ENCODE peak calls at places on chromosomes 16 and 17, in four cellular contexts. U is upper lobe of left lung; L is psoas muscle; E is CD8-positive, alpha-beta memory T cell. T is an unnamed sample.

GRCh38 chr17:41793749-41794602 is 7.5 kb upstream of the JUP start:
- DNase-seq in U (no peak), L (no peak), E (no peak), T (no peak)

GRCh38 chr16:14365200-14365851 is 264.7 kb downstream of the PARN start:
- DNase-seq in E (no peak), L (no peak), U (no peak), T (no peak)

GRCh38 chr17:56108811-56109284 is 44.4 kb upstream of the ANKFN1 start:
- DNase-seq in E (no peak), L (no peak), U (no peak), T (no peak)

GRCh38 chr17:44086364-44087311 is 16.1 kb downstream of the G6PC3 start:
- DNase-seq in L (peak), U (no peak), E (no peak), T (no peak)

GRCh38 chr17:57948555-57949420 is 6.4 kb downstream of the CUEDC1 start:
- DNase-seq in L (peak), E (no peak), U (peak), T (no peak)

GRCh38 chr17:78600181-78600651 is 23.0 kb upstream of the DNAH17 start:
- DNase-seq in E (no peak), U (no peak), L (no peak), T (no peak)

GRCh38 chr17:4960279-4960922 is 7.2 kb downstream of the SPAG7 start:
- DNase-seq in L (no peak), U (no peak), E (no peak), T (no peak)

GRCh38 chr17:42791948-42792347 is 6.6 kb downstream of the COA3 start:
- DNase-seq in E (no peak), L (no peak), U (no peak), T (no peak)

GRCh38 chr16:10370096-10370726 is 15.7 kb upstream of the ATF7IP2 start:
- DNase-seq in L (no peak), E (no peak), U (no peak), T (no peak)

GRCh38 chr16:69311533-69312388 is 611 bp downstream of the VPS4A start:
- DNase-seq in U (peak), E (no peak), L (peak), T (no peak)

GRCh38 chr17:49530118-49530517 is 35.0 kb downstream of the NGFR start:
- DNase-seq in L (no peak), U (no peak), E (no peak), T (no peak)

GRCh38 chr17:47203984-47204721 is 5.0 kb upstream of the MYL4 start:
- DNase-seq in L (no peak), U (no peak), E (peak), T (peak)

GRCh38 chr16:68923116-68923515 is 79.8 kb downstream of the TANGO6 start:
- DNase-seq in U (no peak), E (no peak), L (no peak), T (no peak)

GRCh38 chr17:17613708-17614114 is 22.2 kb upstream of the PEMT start:
- DNase-seq in L (no peak), E (peak), U (peak), T (peak)

GRCh38 chr17:4554441-4554996 is 665 bp downstream of the MYBBP1A start:
- DNase-seq in L (peak), U (no peak), E (no peak), T (no peak)

GRCh38 chr17:63675607-63676539 is 24.1 kb downstream of the LIMD2 start:
- DNase-seq in U (peak), L (peak), E (no peak), T (no peak)

DNA sequence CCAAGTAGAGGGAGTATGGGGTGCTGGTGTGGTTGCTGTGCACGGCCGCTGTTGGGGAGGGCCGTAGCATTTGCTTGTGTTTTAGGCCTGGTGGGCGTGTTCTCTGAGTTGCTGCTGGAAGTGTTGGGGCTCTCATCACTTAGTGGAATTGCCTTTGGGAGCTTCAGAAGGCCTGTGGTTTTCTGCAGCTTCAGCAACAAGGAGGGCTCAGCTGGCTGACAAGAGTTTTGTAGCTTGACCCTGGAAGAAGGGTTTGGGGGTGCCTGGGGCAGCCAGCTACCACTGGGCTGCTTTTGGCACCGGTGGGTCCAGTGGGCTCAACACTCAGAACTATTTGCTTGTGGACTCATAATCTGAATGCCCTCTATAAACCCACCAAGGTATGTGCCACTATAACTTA is 30.9 kb downstream of the HAPSTR1 start:
- DNase-seq in U (no peak), E (no peak), L (no peak), T (no peak)
- H3K4me3 ChIP-seq in U (no peak), E (no peak), L (no peak), T (no peak)

DNA sequence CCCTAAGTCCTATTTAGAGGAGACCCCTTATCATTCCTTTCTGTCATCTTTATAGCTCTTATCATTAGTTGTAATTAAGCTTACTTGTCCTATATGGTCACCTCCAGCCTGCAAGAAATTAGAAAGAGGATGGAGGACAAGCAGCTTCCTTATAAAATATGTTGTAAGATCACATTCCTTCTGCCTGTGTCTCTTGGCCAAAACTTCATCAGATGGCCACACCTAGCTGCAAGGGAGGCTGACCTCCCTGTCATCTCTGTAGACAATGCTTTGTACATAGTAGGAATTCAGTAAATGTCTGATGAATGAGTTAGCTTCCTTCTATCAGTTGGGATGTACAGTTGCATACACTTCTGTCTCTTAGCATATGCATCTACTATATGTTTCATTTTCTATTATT is 1.9 kb downstream of the TTC19 start:
- DNase-seq in L (no peak), U (no peak), E (no peak), T (no peak)
- H3K4me3 ChIP-seq in L (peak), U (no peak), E (no peak), T (no peak)

GRCh38 chr17:1561420-1562177 is 993 bp downstream of the PITPNA start:
- DNase-seq in E (peak), L (peak), U (no peak), T (no peak)

GRCh38 chr17:1559047-1559742 is 3.4 kb downstream of the PITPNA start:
- DNase-seq in U (no peak), L (no peak), E (no peak), T (no peak)

GRCh38 chr17:1562178-1562643 is 381 bp downstream of the PITPNA start:
- DNase-seq in U (no peak), E (no peak), L (peak), T (no peak)

GRCh38 chr17:1559743-1560581 is 2.6 kb downstream of the PITPNA start:
- DNase-seq in U (no peak), L (no peak), E (no peak), T (no peak)

DNA sequence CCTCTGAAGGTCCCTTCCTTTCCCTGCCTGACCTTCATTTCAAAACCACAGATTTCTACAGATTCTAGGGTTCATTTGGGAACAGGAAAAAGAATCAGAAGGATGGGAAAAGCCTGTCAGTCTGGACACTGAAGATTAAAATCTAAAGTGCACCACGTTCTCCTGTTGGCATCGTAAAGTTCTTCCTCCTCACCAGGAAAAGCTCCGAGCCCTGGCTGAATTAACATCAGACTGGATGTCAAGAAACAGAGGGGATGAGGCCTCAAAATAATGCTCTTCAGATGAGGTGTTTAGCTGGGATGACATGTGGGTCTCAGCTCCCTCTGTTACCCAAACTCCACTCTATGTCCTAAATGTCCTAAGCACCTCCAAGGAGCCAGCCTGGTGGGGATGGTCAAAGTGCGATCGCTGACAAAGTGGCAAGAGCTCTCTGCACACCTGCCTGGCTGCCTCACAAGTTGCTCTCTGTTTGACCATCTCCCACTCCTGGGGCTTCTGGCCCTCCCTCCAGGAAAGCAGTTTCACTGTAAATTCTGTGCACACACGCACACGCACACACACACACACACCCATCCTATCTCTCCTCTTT is 1.9 kb downstream of the PITPNA start:
- DNase-seq in L (no peak), U (no peak), E (no peak), T (no peak)
- H3K4me3 ChIP-seq in L (peak), U (no peak), E (no peak), T (no peak)

GRCh38 chr17:9021985-9022552 is 759 bp downstream of the NTN1 start:
- DNase-seq in U (no peak), E (no peak), L (peak), T (no peak)

GRCh38 chr17:9024497-9024896 is 3.2 kb downstream of the NTN1 start:
- DNase-seq in U (no peak), L (no peak), E (no peak), T (no peak)

GRCh38 chr17:9021158-9021984 is at the start of gene NTN1:
- DNase-seq in E (peak), L (peak), U (no peak), T (no peak)

GRCh38 chr17:9023389-9024210 is 2.3 kb downstream of the NTN1 start:
- DNase-seq in E (no peak), L (no peak), U (no peak), T (no peak)

GRCh38 chr17:9022553-9023388 is 1.5 kb downstream of the NTN1 start:
- DNase-seq in U (no peak), E (no peak), L (peak), T (no peak)
- H3K4me3 ChIP-seq in U (no peak), E (no peak), L (peak), T (no peak)

GRCh38 chr16:57234707-57235092 is 10.4 kb upstream of the ARL2BP start:
- DNase-seq in E (no peak), L (no peak), U (no peak), T (no peak)
- H3K4me3 ChIP-seq in E (no peak), L (no peak), U (no peak), T (no peak)

GRCh38 chr17:50632637-50633036 is 2.0 kb upstream of the ABCC3 start:
- DNase-seq in L (no peak), E (no peak), U (no peak), T (no peak)

GRCh38 chr17:50634915-50635719 is 436 bp downstream of the ABCC3 start:
- DNase-seq in E (no peak), U (no peak), L (no peak), T (no peak)

GRCh38 chr17:50633683-50634082 is 998 bp upstream of the ABCC3 start:
- DNase-seq in E (no peak), U (no peak), L (no peak), T (no peak)

GRCh38 chr17:50635720-50636144 is 1.1 kb downstream of the ABCC3 start:
- DNase-seq in U (no peak), L (no peak), E (no peak), T (no peak)

GRCh38 chr17:50634123-50634914 is at the start of gene ABCC3:
- DNase-seq in L (peak), E (no peak), U (peak), T (no peak)
- H3K4me3 ChIP-seq in L (peak), E (no peak), U (peak), T (no peak)

DNA sequence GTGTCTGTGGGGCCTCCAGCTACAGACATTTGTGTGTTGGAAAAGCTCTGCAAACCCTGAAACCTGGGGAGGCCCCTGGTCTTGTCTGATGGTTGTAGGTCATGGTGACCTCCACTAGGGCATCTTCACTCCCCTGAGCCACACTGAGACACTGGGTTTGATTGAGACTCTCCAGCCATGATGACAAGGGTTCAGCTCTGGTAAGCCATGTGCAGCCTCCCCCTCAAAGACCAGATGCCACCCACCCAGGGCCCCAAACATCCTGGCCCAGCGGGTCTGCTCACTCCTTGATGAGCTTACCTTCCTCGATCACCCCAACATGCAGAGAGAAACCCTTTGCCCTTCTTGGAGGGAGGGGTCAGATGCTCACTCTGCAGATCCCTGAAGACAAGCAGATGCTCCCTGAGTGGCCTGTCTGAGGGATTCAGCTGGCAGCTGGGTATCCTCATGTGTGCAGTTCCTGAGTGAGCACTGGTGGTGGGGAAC is 101.6 kb downstream of the METRNL start:
- DNase-seq in L (no peak), U (no peak), E (no peak), T (no peak)
- H3K4me3 ChIP-seq in L (no peak), U (no peak), E (no peak), T (no peak)

GRCh38 chr16:84806890-84807258 is 12.9 kb upstream of the CRISPLD2 start:
- DNase-seq in E (no peak), L (no peak), U (no peak), T (no peak)
- H3K4me3 ChIP-seq in E (no peak), L (no peak), U (no peak), T (no peak)

GRCh38 chr17:66203274-66204015 is 11.5 kb upstream of the CEP112 start:
- DNase-seq in U (no peak), L (no peak), E (no peak), T (no peak)

GRCh38 chr17:66198242-66198641 is 6.3 kb upstream of the CEP112 start:
- DNase-seq in L (no peak), U (no peak), E (no peak), T (no peak)

GRCh38 chr17:66200685-66201092 is 8.8 kb upstream of the CEP112 start:
- DNase-seq in E (peak), U (peak), L (no peak), T (peak)
- H3K4me3 ChIP-seq in E (no peak), U (no peak), L (no peak), T (no peak)

GRCh38 chr17:81046131-81046769 is 11.3 kb downstream of the BAIAP2 start:
- DNase-seq in E (no peak), L (no peak), U (no peak), T (no peak)
- H3K4me3 ChIP-seq in E (no peak), L (no peak), U (no peak), T (no peak)